ENCODE peak calls at places on chromosomes 16 and 17, in ten cellular contexts. S is Caco-2; T is activated CD4-positive, alpha-beta T cell treated with anti-CD3 and anti-CD28 coated beads, Interleukin-2, amount 10 ng/mL, durations not matched to agents 7 days and 5 days; H is skeletal muscle cell; R is H9; X is left colon; L is activated effector memory CD4-positive, alpha-beta T cell treated with anti-CD3 and anti-CD28 coated beads, Interleukin-2, amount 50 U/mL, for 16 hours; F is fibroblast of villous mesenchyme; G is kidney; Q is stimulated activated CD8-positive, alpha-beta memory T cell treated with anti-CD3 and anti-CD28 coated beads, Interleukin-12 subunit alpha, Interleukin-12 subunit beta, amount 100 ng/mL, for 4 hours. Y is an unnamed sample.

GRCh38 chr17:71234349-71234748 is 886.5 kb upstream of the SOX9 start:
- DNase-seq in G (no peak), T (no peak), R (no peak), F (no peak), S (no peak), X (no peak), H (no peak), Q (no peak), L (no peak), Y (no peak)

GRCh38 chr16:15782573-15783365 is 74.1 kb downstream of the MYH11 start:
- DNase-seq in F (no peak), T (no peak), S (no peak), G (peak; percentile 20), L (no peak), R (peak; percentile 43), Q (no peak), X (no peak), H (no peak), Y (no peak)

GRCh38 chr17:76566988-76567431 is 18.6 kb downstream of the ST6GALNAC2 start:
- DNase-seq in S (no peak), H (no peak), F (no peak), R (peak; percentile 47), Q (no peak), T (no peak), G (no peak), X (no peak), L (no peak), Y (no peak)

GRCh38 chr17:39943702-39944392 is 16.3 kb downstream of the LRRC3C start:
- DNase-seq in F (no peak), H (no peak), S (no peak), L (no peak), Q (no peak), X (no peak), T (no peak), G (no peak), R (no peak), Y (no peak)

GRCh38 chr17:14228903-14229302 is 7.8 kb downstream of the CDRT15 start:
- DNase-seq in T (no peak), R (no peak), F (peak; percentile 97), G (no peak), Q (no peak), L (no peak), X (no peak), H (peak; percentile 1), S (no peak), Y (no peak)

GRCh38 chr17:1030684-1031557 is 34.0 kb downstream of the TIMM22 start:
- DNase-seq in F (no peak), R (no peak), H (no peak), X (no peak), T (no peak), Q (no peak), L (no peak), S (no peak), G (no peak), Y (no peak)

GRCh38 chr17:2087597-2088211 is 32.8 kb downstream of the HIC1 start:
- DNase-seq in R (no peak), F (no peak), S (no peak), H (no peak), T (peak; percentile 73), X (peak; percentile 56), L (peak; percentile 81), Q (peak; percentile 27), G (peak; percentile 77), Y (no peak)

GRCh38 chr16:79970551-79971236 is 370.2 kb upstream of the MAF start:
- DNase-seq in Q (no peak), S (peak; percentile 17), H (no peak), F (peak; percentile 78), L (no peak), X (no peak), G (no peak), R (no peak), T (no peak), Y (peak; percentile 59)

GRCh38 chr17:67229109-67229991 is 15.6 kb downstream of the HELZ start:
- DNase-seq in H (no peak), G (no peak), Q (no peak), L (no peak), S (no peak), R (no peak), X (no peak), F (no peak), T (no peak), Y (no peak)

GRCh38 chr17:40341808-40342574 is 22.5 kb downstream of the GJD3 start:
- DNase-seq in L (peak; percentile 71), H (no peak), S (peak; percentile 89), G (peak; percentile 96), R (peak; percentile 65), Q (no peak), F (peak; percentile 80), X (peak; percentile 87), T (peak; percentile 25), Y (peak; percentile 95)

GRCh38 chr16:48562475-48562874 is 47.5 kb downstream of the N4BP1 start:
- DNase-seq in G (no peak), F (no peak), Q (no peak), R (no peak), S (no peak), H (no peak), X (no peak), L (no peak), T (no peak), Y (no peak)

GRCh38 chr16:5459863-5460262 is 362.3 kb upstream of the EEF2KMT start:
- DNase-seq in L (no peak), S (no peak), R (no peak), H (no peak), Q (no peak), T (no peak), G (no peak), X (no peak), F (no peak), Y (no peak)

GRCh38 chr16:11955713-11956123 is 9.3 kb upstream of the TNFRSF17 start:
- DNase-seq in X (no peak), G (no peak), T (no peak), Q (no peak), F (peak; percentile 93), R (no peak), L (no peak), H (peak; percentile 83), S (no peak), Y (peak; percentile 90)

GRCh38 chr16:51365715-51366114 is 214.6 kb upstream of the SALL1 start:
- DNase-seq in S (no peak), H (no peak), T (no peak), X (no peak), Q (no peak), R (no peak), L (no peak), G (no peak), F (no peak), Y (no peak)

GRCh38 chr16:71709231-71709781 is 15.2 kb downstream of the PHLPP2 start:
- DNase-seq in X (no peak), G (no peak), L (no peak), S (no peak), F (peak; percentile 60), Q (no peak), H (peak; percentile 48), T (no peak), R (no peak), Y (no peak)

GRCh38 chr17:71679832-71680231 is 441.0 kb upstream of the SOX9 start:
- DNase-seq in T (no peak), G (no peak), X (no peak), Q (no peak), S (no peak), F (no peak), L (no peak), R (no peak), H (no peak), Y (no peak)

GRCh38 chr17:78196712-78197111 is 9.6 kb downstream of the AFMID start:
- DNase-seq in R (no peak), X (no peak), G (no peak), Q (no peak), S (no peak), L (no peak), T (no peak), H (no peak), F (no peak), Y (no peak)

GRCh38 chr17:50911450-50911849 is 45.3 kb upstream of the TOB1 start:
- DNase-seq in H (no peak), X (no peak), Q (no peak), T (no peak), L (no peak), S (no peak), F (no peak), G (no peak), R (no peak), Y (no peak)

GRCh38 chr16:12096162-12096781 is 119.7 kb downstream of the SNX29 start:
- DNase-seq in H (no peak), T (no peak), R (no peak), G (peak; percentile 2), X (no peak), S (no peak), Q (no peak), F (peak; percentile 46), L (peak; percentile 28), Y (no peak)

GRCh38 chr17:81487487-81488275 is 24.9 kb downstream of the ACTG1 start:
- DNase-seq in X (peak; percentile 59), H (no peak), Q (peak; percentile 68), R (peak; percentile 81), F (peak; percentile 66), G (peak; percentile 91), T (peak; percentile 80), S (peak; percentile 92), L (peak; percentile 93), Y (peak; percentile 87)

GRCh38 chr16:83727018-83727417 is 80.8 kb upstream of the HSBP1 start:
- DNase-seq in L (no peak), T (peak; percentile 9), Q (no peak), F (peak; percentile 59), X (no peak), S (no peak), H (no peak), G (no peak), R (no peak), Y (no peak)

GRCh38 chr17:53217311-53217710 is 605.4 kb upstream of the KIF2B start:
- DNase-seq in G (no peak), L (no peak), Q (no peak), X (no peak), H (no peak), T (no peak), F (no peak), S (no peak), R (no peak), Y (no peak)

GRCh38 chr17:64398330-64398729 is 7.7 kb upstream of the PECAM1 start:
- DNase-seq in H (no peak), T (no peak), R (no peak), Q (no peak), S (no peak), G (peak; percentile 21), F (no peak), X (no peak), L (no peak), Y (no peak)

GRCh38 chr16:9125658-9126492 is 34.4 kb downstream of the HAPSTR1 start:
- DNase-seq in G (no peak), Q (no peak), S (no peak), H (no peak), T (no peak), L (no peak), F (no peak), X (no peak), R (no peak), Y (no peak)

GRCh38 chr16:27991876-27992275 is 71.6 kb downstream of the GSG1L start:
- DNase-seq in Q (no peak), G (peak; percentile 2), S (no peak), R (no peak), H (no peak), L (peak; percentile 39), F (no peak), X (no peak), T (no peak), Y (no peak)

Y was measured in islet precursor cell.